ENCODE peak calls at places on chromosomes 16 and 17, in five cellular contexts. N is A549, B is HepG2, T is K562, I is GM12878. D is an unnamed sample. For H3K4me1, the result is how much of the 10 kb centered on the place peaks cover.

GRCh38 chr16:30644334-30644830 is 6.4 kb upstream of the PRR14 start:
- DNase-seq in B (no peak), T (no peak), N (no peak), I (no peak), D (no peak)

GRCh38 chr17:15469260-15469659 is 1.8 kb upstream of the CDRT4 start:
- DNase-seq in T (no peak), B (no peak), I (no peak), N (no peak), D (no peak)

GRCh38 chr17:75069783-75070182 is 18.0 kb upstream of the SLC16A5 start:
- DNase-seq in N (peak), T (no peak), B (no peak), I (no peak), D (no peak)

GRCh38 chr17:20226814-20227482 is 217.8 kb downstream of the SPECC1 start:
- DNase-seq in I (no peak), B (peak), N (peak), T (peak), D (peak)

GRCh38 chr17:34354637-34355036 is 1.6 kb upstream of the CCL13 start:
- DNase-seq in T (no peak), B (no peak), N (no peak), I (no peak), D (no peak)

GRCh38 chr16:79261461-79261860 is 339.1 kb downstream of the MAF start:
- DNase-seq in B (peak), T (peak), N (peak), I (no peak), D (peak)

GRCh38 chr16:51487880-51488279 is 336.8 kb upstream of the SALL1 start:
- DNase-seq in N (no peak), T (no peak), I (no peak), B (no peak), D (no peak)

GRCh38 chr16:70252355-70252988 is 732 bp upstream of the EXOSC6 start:
- DNase-seq in B (no peak), I (no peak), T (peak), N (peak), D (peak)

GRCh38 chr16:70402916-70403659 is 35.8 kb downstream of the ST3GAL2 start:
- DNase-seq in T (no peak), I (no peak), B (peak), N (no peak), D (no peak)

GRCh38 chr16:12078405-12079245 is 102.1 kb downstream of the SNX29 start:
- DNase-seq in T (no peak), B (no peak), N (no peak), I (no peak), D (no peak)

GRCh38 chr16:10971560-10971961 is 27.2 kb downstream of the CLEC16A start:
- DNase-seq in B (peak), T (peak), N (peak), I (no peak), D (no peak)

GRCh38 chr17:75500419-75501216 is 14.7 kb downstream of the CASKIN2 start:
- DNase-seq in I (no peak), T (no peak), N (no peak), B (no peak), D (no peak)

GRCh38 chr17:43482103-43483012 is 1.4 kb upstream of the DHX8 start:
- DNase-seq in N (no peak), T (no peak), B (peak), I (no peak), D (no peak)

GRCh38 chr17:42596386-42596785 is 12.8 kb downstream of the RETREG3 start:
- DNase-seq in I (no peak), N (no peak), T (no peak), B (no peak), D (no peak)

GRCh38 chr17:19384723-19385391 is 2.1 kb downstream of the MFAP4 start:
- DNase-seq in B (no peak), N (no peak), I (no peak), T (peak), D (no peak)

GRCh38 chr16:12017583-12017982 is 41.0 kb downstream of the SNX29 start:
- DNase-seq in N (no peak), T (no peak), B (no peak), I (no peak), D (no peak)

GRCh38 chr16:46801428-46802049 is 29.4 kb downstream of the C16orf87 start:
- DNase-seq in B (peak), I (no peak), T (no peak), N (peak), D (no peak)

GRCh38 chr16:20225334-20225733 is 102.0 kb downstream of the GP2 start:
- DNase-seq in B (no peak), T (no peak), N (no peak), I (no peak), D (no peak)
- TF ChIP-seq KDM1A in B (no peak), T (no peak), N (no peak), I (no peak), D (no peak)

GRCh38 chr17:1713878-1714487 is 3.8 kb upstream of the TLCD2 start:
- DNase-seq in T (no peak), B (peak), N (peak), I (no peak), D (no peak)

GRCh38 chr17:1713160-1713877 is 3.1 kb upstream of the TLCD2 start:
- DNase-seq in B (no peak), N (no peak), T (peak), I (no peak), D (no peak)

GRCh38 chr17:1715803-1716075 is 5.6 kb upstream of the TLCD2 start:
- DNase-seq in N (no peak), B (no peak), I (no peak), T (no peak), D (no peak)

GRCh38 chr17:1714980-1715802 is 5.0 kb upstream of the TLCD2 start:
- DNase-seq in I (no peak), B (peak), N (peak), T (peak), D (peak)

DNA sequence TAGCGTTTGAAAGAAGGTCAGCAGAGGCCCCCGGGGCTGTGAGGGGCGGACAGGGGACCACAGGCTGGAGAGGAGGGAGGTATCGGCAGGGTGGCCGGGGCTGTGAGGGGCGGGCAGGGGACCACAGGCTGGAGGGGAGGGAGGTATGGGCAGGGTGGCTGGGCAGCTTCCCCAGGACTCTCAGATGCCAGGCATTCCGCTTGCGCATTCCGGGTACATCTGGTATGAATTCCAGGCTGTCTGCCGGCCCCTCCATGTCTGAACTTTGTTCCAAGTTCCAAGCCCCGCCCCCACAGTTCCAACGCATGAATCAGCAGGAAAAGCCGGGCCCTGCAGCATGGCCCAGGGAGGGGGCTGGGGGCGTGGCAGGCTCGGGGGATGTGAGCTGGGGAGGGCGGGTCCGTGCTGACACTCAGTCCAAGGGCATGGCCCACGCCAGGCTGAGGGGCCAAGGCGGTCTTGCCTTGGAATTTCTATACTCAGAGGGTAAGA is 4.4 kb upstream of the TLCD2 start:
- DNase-seq in T (peak), B (peak), N (peak), I (no peak), D (peak)
- H3K4me1 ChIP-seq in T (half or more), B (under half), N (half or more), I (under half), D (under half)

GRCh38 chr17:49079840-49080663 is 52.5 kb upstream of the B4GALNT2 start:
- DNase-seq in T (no peak), N (no peak), I (no peak), B (peak), D (no peak)

GRCh38 chr17:49078248-49078647 is 54.3 kb upstream of the B4GALNT2 start:
- DNase-seq in N (no peak), B (no peak), T (no peak), I (no peak), D (no peak)

GRCh38 chr17:49071106-49071505 is 61.5 kb upstream of the B4GALNT2 start:
- DNase-seq in B (no peak), I (no peak), N (no peak), T (no peak), D (no peak)

GRCh38 chr17:49074851-49075540 is 57.6 kb upstream of the B4GALNT2 start:
- DNase-seq in N (no peak), T (no peak), B (no peak), I (no peak), D (no peak)

DNA sequence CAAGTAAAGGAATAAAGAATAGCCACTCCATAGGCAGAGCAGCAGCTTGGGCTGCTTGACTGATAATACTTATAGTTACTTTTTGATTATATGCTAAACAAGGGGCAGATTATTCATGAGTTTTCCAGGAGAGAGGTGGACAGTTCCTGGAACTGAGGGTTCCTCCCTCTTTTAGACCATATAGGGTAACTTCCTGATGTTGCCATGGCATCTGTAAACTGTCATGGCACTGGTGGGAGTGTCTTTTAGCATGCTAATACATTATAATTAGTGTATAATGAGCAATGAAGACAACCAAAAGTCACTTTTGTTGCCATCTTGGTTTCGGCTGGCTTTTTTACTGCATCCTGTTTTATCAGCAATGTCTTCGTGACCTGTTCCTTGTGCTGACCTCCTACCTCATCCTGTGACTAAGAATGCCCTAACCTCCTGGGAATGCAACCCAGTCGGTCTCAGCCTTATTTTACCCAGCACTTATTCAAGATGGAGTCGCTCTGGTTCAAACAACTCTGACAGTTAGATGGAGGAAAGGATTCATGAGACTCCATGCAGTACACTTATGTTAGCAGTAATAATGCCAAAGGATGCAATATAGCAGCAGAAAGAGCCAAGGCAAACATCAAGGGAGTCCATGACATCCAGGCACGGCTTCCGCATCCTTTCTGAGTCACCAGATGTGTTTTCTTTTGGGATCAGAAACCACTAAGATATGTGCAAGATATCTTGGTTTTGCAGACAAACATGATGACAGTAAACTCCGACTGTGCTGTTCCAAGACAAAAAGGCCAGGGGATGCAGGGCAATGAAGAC is 55.8 kb upstream of the B4GALNT2 start:
- DNase-seq in N (peak), T (no peak), B (no peak), I (no peak), D (no peak)
- TF ChIP-seq KDM1A in N (no peak), T (no peak), B (no peak), I (no peak), D (no peak)

DNA sequence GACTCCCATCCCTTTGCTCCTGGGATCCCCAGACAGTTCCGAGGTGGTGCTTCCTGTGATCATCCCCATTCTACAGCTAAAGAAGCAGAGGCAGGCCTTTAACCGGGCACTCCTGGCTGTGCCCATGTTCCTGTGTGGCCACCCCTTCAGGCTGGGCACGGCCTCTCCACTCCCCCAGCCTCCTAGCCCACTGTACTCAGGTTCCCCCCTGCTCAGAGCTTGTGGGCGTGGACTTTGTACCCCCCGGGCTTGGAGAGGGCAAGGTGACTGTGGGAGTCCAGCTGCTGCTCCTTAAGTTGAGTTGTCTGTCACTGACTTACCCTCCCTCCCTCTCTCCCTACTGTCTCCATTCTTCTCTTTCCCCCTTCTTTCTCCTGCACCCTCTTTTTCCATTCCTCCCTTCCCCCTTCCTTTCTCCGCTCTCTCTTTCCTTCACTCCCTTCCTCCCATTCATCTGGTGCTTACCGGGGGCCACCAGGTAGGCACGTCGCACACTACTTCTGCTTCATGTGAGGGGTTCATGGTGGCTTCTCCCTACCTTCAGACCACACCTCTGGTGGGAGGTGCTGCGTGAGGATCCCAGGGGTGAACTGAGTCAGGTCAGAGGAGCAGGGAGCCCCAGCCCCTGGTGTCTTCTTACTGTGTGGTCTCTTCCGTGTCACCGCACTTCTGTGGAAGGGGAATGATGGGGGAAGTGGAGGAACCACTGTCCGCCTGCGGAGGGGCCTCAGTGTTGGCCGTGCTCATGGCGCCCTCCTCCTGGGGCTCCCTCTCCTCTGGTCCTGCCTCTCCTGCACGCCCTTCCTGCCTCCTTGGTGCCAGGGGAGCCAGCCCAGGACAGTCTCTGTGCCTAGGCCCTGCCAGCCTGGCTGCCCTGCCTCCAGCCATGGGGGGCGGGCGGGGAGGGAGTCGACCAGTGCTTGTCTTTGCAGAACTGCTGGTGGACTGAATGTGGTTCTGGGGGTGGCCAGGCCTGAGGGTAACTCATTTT is 29.7 kb downstream of the CMIP start:
- DNase-seq in B (no peak), T (no peak), I (no peak), N (no peak), D (no peak)
- H3K4me1 ChIP-seq in B (half or more), T (half or more), I (under half), N (half or more), D (under half)

D was measured in H1.